ENCODE peak calls at places on chromosome 13, in six cellular contexts. One of them, this sample, is unnamed.

GRCh38 chr13:40401911-40402776 is 264.3 kb downstream of the FOXO1 start:
- DNase-seq in Right ventricle myocardium superior: peak; percentile 98
- DNase-seq in myocyte: peak; percentile 98
- DNase-seq in endodermal cell: no peak
- DNase-seq in AG10803: peak; percentile 96
- DNase-seq in anterior cingulate cortex: no peak
- DNase-seq in this sample: peak; percentile 98

GRCh38 chr13:70249332-70250064 is 141.2 kb upstream of the KLHL1 start:
- DNase-seq in Right ventricle myocardium superior: no peak
- DNase-seq in myocyte: no peak
- DNase-seq in endodermal cell: peak; percentile 57
- DNase-seq in AG10803: no peak
- DNase-seq in anterior cingulate cortex: no peak
- DNase-seq in this sample: no peak

GRCh38 chr13:97116754-97117153 is 105.4 kb upstream of the MBNL2 start:
- DNase-seq in Right ventricle myocardium superior: no peak
- DNase-seq in myocyte: peak; percentile 79
- DNase-seq in endodermal cell: peak; percentile 52
- DNase-seq in AG10803: peak; percentile 33
- DNase-seq in anterior cingulate cortex: no peak
- DNase-seq in this sample: peak; percentile 83

GRCh38 chr13:20702945-20703784 is at the start of gene IL17D:
- DNase-seq in Right ventricle myocardium superior: no peak
- DNase-seq in myocyte: peak; percentile 48
- DNase-seq in endodermal cell: peak; percentile 79
- DNase-seq in AG10803: no peak
- DNase-seq in anterior cingulate cortex: no peak
- DNase-seq in this sample: no peak

GRCh38 chr13:114148521-114148855 is 16.1 kb upstream of the RASA3 start:
- DNase-seq in Right ventricle myocardium superior: no peak
- DNase-seq in myocyte: peak; percentile 56
- DNase-seq in endodermal cell: no peak
- DNase-seq in AG10803: no peak
- DNase-seq in anterior cingulate cortex: no peak
- DNase-seq in this sample: no peak

GRCh38 chr13:95797016-95797415 is 120.1 kb downstream of the DNAJC3 start:
- DNase-seq in Right ventricle myocardium superior: no peak
- DNase-seq in myocyte: no peak
- DNase-seq in endodermal cell: no peak
- DNase-seq in AG10803: no peak
- DNase-seq in anterior cingulate cortex: no peak
- DNase-seq in this sample: no peak

GRCh38 chr13:94679614-94680013 is 32.7 kb downstream of the SOX21 start:
- DNase-seq in Right ventricle myocardium superior: no peak
- DNase-seq in myocyte: no peak
- DNase-seq in endodermal cell: no peak
- DNase-seq in AG10803: no peak
- DNase-seq in anterior cingulate cortex: no peak
- DNase-seq in this sample: no peak

GRCh38 chr13:110593430-110594130 is 21.8 kb upstream of the NAXD start:
- DNase-seq in Right ventricle myocardium superior: no peak
- DNase-seq in myocyte: peak; percentile 65
- DNase-seq in endodermal cell: peak; percentile 47
- DNase-seq in AG10803: peak; percentile 54
- DNase-seq in anterior cingulate cortex: no peak
- DNase-seq in this sample: peak; percentile 65

GRCh38 chr13:19596960-19597361 is 35.6 kb upstream of the TPTE2 start:
- DNase-seq in Right ventricle myocardium superior: no peak
- DNase-seq in myocyte: no peak
- DNase-seq in endodermal cell: no peak
- DNase-seq in AG10803: no peak
- DNase-seq in anterior cingulate cortex: no peak
- DNase-seq in this sample: peak; percentile 8

GRCh38 chr13:98083507-98083906 is 59.4 kb upstream of the FARP1 start:
- DNase-seq in Right ventricle myocardium superior: no peak
- DNase-seq in myocyte: peak; percentile 79
- DNase-seq in endodermal cell: no peak
- DNase-seq in AG10803: peak; percentile 96
- DNase-seq in anterior cingulate cortex: no peak
- DNase-seq in this sample: peak; percentile 97

GRCh38 chr13:26953273-26953672 is 192.7 kb upstream of the GPR12 start:
- DNase-seq in Right ventricle myocardium superior: no peak
- DNase-seq in myocyte: no peak
- DNase-seq in endodermal cell: no peak
- DNase-seq in AG10803: no peak
- DNase-seq in anterior cingulate cortex: no peak
- DNase-seq in this sample: no peak

GRCh38 chr13:78228211-78228610 is 309.6 kb upstream of the EDNRB start:
- DNase-seq in Right ventricle myocardium superior: no peak
- DNase-seq in myocyte: no peak
- DNase-seq in endodermal cell: no peak
- DNase-seq in AG10803: no peak
- DNase-seq in anterior cingulate cortex: no peak
- DNase-seq in this sample: no peak

GRCh38 chr13:40969169-40969901 is 49.8 kb downstream of the ELF1 start:
- DNase-seq in Right ventricle myocardium superior: no peak
- DNase-seq in myocyte: no peak
- DNase-seq in endodermal cell: no peak
- DNase-seq in AG10803: no peak
- DNase-seq in anterior cingulate cortex: no peak
- DNase-seq in this sample: no peak

GRCh38 chr13:19818223-19818842 is 35.6 kb upstream of the PSPC1 start:
- DNase-seq in Right ventricle myocardium superior: peak; percentile 61
- DNase-seq in myocyte: no peak
- DNase-seq in endodermal cell: peak; percentile 97
- DNase-seq in AG10803: no peak
- DNase-seq in anterior cingulate cortex: no peak
- DNase-seq in this sample: no peak

GRCh38 chr13:110422913-110423688 is 116.0 kb downstream of the COL4A2 start:
- DNase-seq in Right ventricle myocardium superior: no peak
- DNase-seq in myocyte: no peak
- DNase-seq in endodermal cell: no peak
- DNase-seq in AG10803: no peak
- DNase-seq in anterior cingulate cortex: no peak
- DNase-seq in this sample: peak; percentile 85

GRCh38 chr13:71935166-71935840 is 68.3 kb upstream of the DACH1 start:
- DNase-seq in Right ventricle myocardium superior: no peak
- DNase-seq in myocyte: no peak
- DNase-seq in endodermal cell: no peak
- DNase-seq in AG10803: no peak
- DNase-seq in anterior cingulate cortex: no peak
- DNase-seq in this sample: no peak

GRCh38 chr13:32113564-32113963 is 82.0 kb downstream of the FRY start:
- DNase-seq in Right ventricle myocardium superior: no peak
- DNase-seq in myocyte: no peak
- DNase-seq in endodermal cell: no peak
- DNase-seq in AG10803: no peak
- DNase-seq in anterior cingulate cortex: no peak
- DNase-seq in this sample: no peak

GRCh38 chr13:76148926-76149325 is 512.8 kb downstream of the LMO7 start:
- DNase-seq in Right ventricle myocardium superior: no peak
- DNase-seq in myocyte: peak; percentile 79
- DNase-seq in endodermal cell: no peak
- DNase-seq in AG10803: peak; percentile 80
- DNase-seq in anterior cingulate cortex: no peak
- DNase-seq in this sample: peak; percentile 82

GRCh38 chr13:105543742-105544141 is 991.7 kb downstream of the EFNB2 start:
- DNase-seq in Right ventricle myocardium superior: no peak
- DNase-seq in myocyte: no peak
- DNase-seq in endodermal cell: no peak
- DNase-seq in AG10803: no peak
- DNase-seq in anterior cingulate cortex: no peak
- DNase-seq in this sample: peak; percentile 43

GRCh38 chr13:101025925-101026324 is 351.3 kb upstream of the TMTC4 start:
- DNase-seq in Right ventricle myocardium superior: no peak
- DNase-seq in myocyte: peak; percentile 55
- DNase-seq in endodermal cell: no peak
- DNase-seq in AG10803: no peak
- DNase-seq in anterior cingulate cortex: no peak
- DNase-seq in this sample: no peak

This sample was measured in LHCN-M2.